ENCODE peak calls at places on chromosomes 12 and 14, in ten cellular contexts. Q is hepatocyte, R is lung, Z is WERI-Rb-1, P is pancreas, B is AG04450, G is BE2C, M is bronchial epithelial cell, T is adipocyte, E is neuronal stem cell. N is an unnamed sample.

GRCh38 chr14:86296173-86296572 is 766.2 kb downstream of the FLRT2 start:
- DNase-seq in G (peak; percentile 73), M (no peak), Q (no peak), Z (peak; percentile 17), E (no peak), B (peak; percentile 39), R (no peak), P (no peak), T (peak; percentile 94), N (no peak)

GRCh38 chr12:50387487-50387886 is 8.9 kb downstream of the FAM186A start:
- DNase-seq in Z (no peak), P (no peak), B (no peak), Q (peak; percentile 26), T (peak; percentile 59), M (peak; percentile 36), G (no peak), R (no peak), E (no peak), N (no peak)

GRCh38 chr14:104138891-104139459 is 588 bp downstream of the KIF26A start:
- DNase-seq in Z (peak; percentile 23), Q (no peak), T (no peak), M (no peak), P (peak; percentile 3), E (no peak), B (no peak), R (no peak), G (no peak), N (no peak)

GRCh38 chr14:78088941-78089340 is 81.2 kb upstream of the NRXN3 start:
- DNase-seq in T (no peak), Z (peak; percentile 30), B (no peak), E (no peak), M (peak; percentile 7), P (no peak), R (no peak), Q (no peak), G (peak; percentile 24), N (no peak)

GRCh38 chr12:47812797-47813490 is 6.8 kb downstream of the HDAC7 start:
- DNase-seq in G (peak; percentile 70), M (peak; percentile 72), R (peak; percentile 88), B (no peak), Q (peak; percentile 96), T (peak; percentile 92), Z (no peak), E (peak; percentile 75), P (peak; percentile 73), N (peak; percentile 86)

GRCh38 chr12:102061096-102061555 is 665 bp downstream of the WASHC3 start:
- DNase-seq in R (no peak), T (no peak), Z (no peak), G (no peak), M (peak; percentile 60), Q (peak; percentile 24), P (no peak), B (no peak), E (no peak), N (no peak)

GRCh38 chr12:7602287-7602686 is 63.4 kb downstream of the APOBEC1 start:
- DNase-seq in Q (no peak), R (no peak), T (no peak), E (no peak), Z (no peak), M (peak; percentile 65), P (no peak), G (no peak), B (no peak), N (no peak)

GRCh38 chr14:61452452-61452851 is 131.1 kb downstream of the PRKCH start:
- DNase-seq in Q (no peak), P (no peak), R (no peak), G (no peak), Z (no peak), T (no peak), E (no peak), B (no peak), M (no peak), N (no peak)

GRCh38 chr14:103008768-103009342 is 48.5 kb downstream of the CDC42BPB start:
- DNase-seq in P (no peak), T (no peak), Z (no peak), E (no peak), Q (no peak), B (no peak), R (no peak), M (peak; percentile 24), G (peak; percentile 47), N (no peak)

GRCh38 chr12:96425321-96425720 is 25.1 kb upstream of the CDK17 start:
- DNase-seq in R (no peak), Z (no peak), E (no peak), M (peak; percentile 80), T (peak; percentile 80), P (no peak), B (peak; percentile 80), G (no peak), Q (no peak), N (no peak)

GRCh38 chr12:113488322-113488721 is 16.7 kb upstream of the LHX5 start:
- DNase-seq in P (no peak), B (no peak), M (no peak), E (no peak), G (no peak), Q (no peak), T (no peak), R (no peak), Z (no peak), N (no peak)
- H3K27me3 ChIP-seq in P (no peaks in the 10 kb centered on the region), B (no peaks in the 10 kb centered on the region), M (no peaks in the 10 kb centered on the region), E (peaks cover 2% of the 10 kb centered on the region), G (peaks cover 46% of the 10 kb centered on the region), Q (peaks cover 60% of the 10 kb centered on the region), T (peaks cover 46% of the 10 kb centered on the region), R (peaks cover 6% of the 10 kb centered on the region), Z (peaks cover 55% of the 10 kb centered on the region), N (peaks cover 7% of the 10 kb centered on the region)

DNA sequence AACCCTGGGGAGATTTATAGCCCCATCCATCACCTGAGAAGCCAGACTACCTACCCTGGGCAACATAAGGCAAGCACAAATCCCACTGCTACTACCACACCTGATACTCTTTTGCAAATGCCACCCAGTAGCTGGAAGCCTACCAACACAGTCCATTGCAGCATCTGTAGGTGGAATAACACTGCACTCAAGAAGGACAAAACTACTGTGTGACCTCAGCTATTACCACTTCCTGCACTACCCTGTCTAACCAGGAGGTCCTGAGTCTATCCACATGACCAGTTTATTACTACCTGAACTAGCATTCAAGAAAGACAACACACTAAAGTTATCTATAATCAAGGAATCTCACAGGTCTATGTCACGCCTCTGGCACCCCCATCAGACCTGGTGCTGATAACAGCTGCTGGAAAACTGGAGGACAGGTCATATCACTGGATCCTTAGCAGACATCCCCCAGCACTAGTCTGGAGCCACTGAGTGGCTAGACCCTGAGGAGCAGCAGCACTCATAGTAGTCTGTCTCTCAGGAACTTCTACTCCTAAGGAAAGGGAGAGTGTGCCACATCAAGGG is 2.9 kb upstream of the CLEC1A start:
- DNase-seq in P (no peak), E (no peak), B (no peak), R (no peak), M (no peak), Q (no peak), T (no peak), Z (no peak), G (no peak), N (no peak)
- H3K27me3 ChIP-seq in P (no peaks in the 10 kb centered on the region), E (no peaks in the 10 kb centered on the region), B (no peaks in the 10 kb centered on the region), R (no peaks in the 10 kb centered on the region), M (no peaks in the 10 kb centered on the region), Q (no peaks in the 10 kb centered on the region), T (no peaks in the 10 kb centered on the region), Z (no peaks in the 10 kb centered on the region), G (peaks cover 2% of the 10 kb centered on the region), N (no peaks in the 10 kb centered on the region)

GRCh38 chr12:116880817-116881324 is 370 bp downstream of the HRK start:
- DNase-seq in R (no peak), P (peak; percentile 25), B (no peak), Q (peak; percentile 75), G (peak; percentile 69), Z (peak; percentile 52), M (no peak), T (peak; percentile 75), E (peak; percentile 50), N (peak; percentile 38)

GRCh38 chr12:116881867-116882507 is 746 bp upstream of the HRK start:
- DNase-seq in Q (no peak), T (no peak), E (no peak), Z (no peak), M (no peak), G (no peak), P (no peak), B (no peak), R (no peak), N (no peak)

GRCh38 chr12:116880213-116880816 is 926 bp downstream of the HRK start:
- DNase-seq in T (peak; percentile 14), Z (no peak), E (no peak), R (no peak), G (no peak), Q (no peak), M (no peak), P (no peak), B (no peak), N (no peak)

GRCh38 chr12:116881325-116881866 is at the start of gene HRK:
- DNase-seq in Q (no peak), T (no peak), R (no peak), B (no peak), E (no peak), G (peak; percentile 45), M (no peak), Z (peak; percentile 37), P (no peak), N (no peak)

DNA sequence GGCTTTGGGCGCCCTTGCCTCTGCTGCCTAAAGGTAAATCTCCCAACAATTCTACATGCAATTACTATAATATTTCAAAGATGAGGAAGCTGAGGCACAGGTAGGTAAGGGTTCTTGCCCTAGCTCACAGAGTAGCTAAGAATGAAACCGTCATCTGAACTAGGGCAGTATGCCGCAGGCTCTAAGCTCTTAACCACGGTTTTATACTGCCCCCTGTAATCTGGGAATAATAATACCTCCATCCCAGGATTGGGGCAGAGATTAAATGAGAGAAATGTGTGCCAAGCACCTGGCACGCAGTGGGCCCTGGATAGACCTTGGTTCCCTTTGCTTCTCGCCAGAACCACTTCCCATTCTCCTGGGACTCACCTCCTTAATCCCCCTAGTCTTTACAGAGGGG is 1.5 kb upstream of the HRK start:
- DNase-seq in M (peak; percentile 24), Q (no peak), P (no peak), T (peak; percentile 24), B (no peak), R (no peak), G (peak; percentile 20), E (no peak), Z (no peak), N (no peak)
- H3K27me3 ChIP-seq in M (peaks cover 20% of the 10 kb centered on the region), Q (peaks cover 71% of the 10 kb centered on the region), P (no peaks in the 10 kb centered on the region), T (peaks cover 56% of the 10 kb centered on the region), B (peaks cover 59% of the 10 kb centered on the region), R (peaks cover 7% of the 10 kb centered on the region), G (peaks cover 61% of the 10 kb centered on the region), E (peaks cover 56% of the 10 kb centered on the region), Z (peaks cover 40% of the 10 kb centered on the region), N (peaks cover 47% of the 10 kb centered on the region)

DNA sequence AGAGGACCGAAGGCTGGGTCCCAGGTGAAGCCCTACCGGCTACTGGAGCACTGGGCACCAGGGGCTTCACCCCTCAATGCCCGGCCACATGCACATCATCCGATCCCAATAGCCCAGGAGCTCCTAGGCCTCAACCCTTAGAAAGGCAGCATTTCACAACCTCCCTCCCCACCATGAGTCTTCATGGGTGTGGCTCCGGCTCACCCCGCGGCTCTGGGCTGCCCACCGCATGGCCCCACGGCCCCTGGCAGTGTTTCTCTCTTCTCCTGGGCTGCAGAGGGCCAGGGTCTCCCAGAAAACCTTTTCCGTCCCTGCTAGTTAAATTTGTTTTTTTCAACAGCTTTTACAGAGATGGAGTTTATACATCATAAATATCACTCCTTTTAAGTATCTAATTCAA is 28.6 kb upstream of the DLK1 start:
- DNase-seq in M (no peak), Z (no peak), E (no peak), B (no peak), R (no peak), Q (no peak), G (no peak), T (no peak), P (no peak), N (no peak)
- H3K27me3 ChIP-seq in M (peaks cover 5% of the 10 kb centered on the region), Z (no peaks in the 10 kb centered on the region), E (no peaks in the 10 kb centered on the region), B (peaks cover 19% of the 10 kb centered on the region), R (no peaks in the 10 kb centered on the region), Q (no peaks in the 10 kb centered on the region), G (no peaks in the 10 kb centered on the region), T (peaks cover 10% of the 10 kb centered on the region), P (no peaks in the 10 kb centered on the region), N (no peaks in the 10 kb centered on the region)

GRCh38 chr12:105013892-105014291 is 27.8 kb downstream of the NOPCHAP1 start:
- DNase-seq in B (no peak), Z (no peak), T (no peak), E (no peak), G (no peak), R (no peak), M (peak; percentile 22), Q (no peak), P (no peak), N (no peak)
- H3K27me3 ChIP-seq in B (no peaks in the 10 kb centered on the region), Z (no peaks in the 10 kb centered on the region), T (no peaks in the 10 kb centered on the region), E (no peaks in the 10 kb centered on the region), G (no peaks in the 10 kb centered on the region), R (no peaks in the 10 kb centered on the region), M (no peaks in the 10 kb centered on the region), Q (no peaks in the 10 kb centered on the region), P (no peaks in the 10 kb centered on the region), N (no peaks in the 10 kb centered on the region)

N was measured in colonic mucosa.